ENCODE peak calls at places on chromosomes 6 and 20, in eight cellular contexts. W, B, P, A, S, G, Z and D are unnamed samples.

GRCh38 chr20:60851826-60852704 is 400.0 kb upstream of the CDH4 start:
- DNase-seq in B (no peak), G (peak), W (peak), S (no peak), P (no peak), A (no peak), Z (peak), D (no peak)

GRCh38 chr6:157323924-157324276 is 581 bp upstream of the TMEM242 start:
- DNase-seq in A (peak), Z (peak), W (peak), B (peak), S (no peak), P (peak), G (peak), D (peak)

GRCh38 chr6:38114976-38115632 is 295.6 kb downstream of the ZFAND3 start:
- DNase-seq in Z (no peak), P (no peak), G (no peak), S (no peak), B (no peak), A (no peak), W (no peak), D (no peak)

GRCh38 chr6:121816361-121816760 is 380.9 kb downstream of the GJA1 start:
- DNase-seq in B (no peak), G (no peak), A (no peak), W (no peak), S (no peak), Z (no peak), P (no peak), D (no peak)

GRCh38 chr20:17761612-17762011 is 61.8 kb downstream of the BANF2 start:
- DNase-seq in B (no peak), G (peak), A (no peak), S (no peak), W (peak), P (no peak), Z (peak), D (no peak)

GRCh38 chr6:30763618-30764489 is 19.5 kb upstream of the IER3 start:
- DNase-seq in S (no peak), Z (peak), P (no peak), W (peak), A (no peak), G (peak), B (peak), D (no peak)

GRCh38 chr6:347951-348859 is 43.3 kb upstream of the IRF4 start:
- DNase-seq in Z (no peak), G (no peak), A (no peak), W (no peak), B (no peak), S (no peak), P (no peak), D (no peak)

GRCh38 chr6:25519856-25520255 is 132.2 kb upstream of the SCGN start:
- DNase-seq in A (no peak), P (no peak), B (peak), S (no peak), Z (no peak), W (no peak), G (no peak), D (no peak)

GRCh38 chr6:159151266-159151855 is 17.8 kb upstream of the FNDC1 start:
- DNase-seq in G (peak), A (no peak), S (no peak), P (peak), Z (no peak), W (peak), B (peak), D (peak)

GRCh38 chr6:16635291-16635809 is 125.9 kb downstream of the ATXN1 start:
- DNase-seq in Z (no peak), S (no peak), G (no peak), A (no peak), W (no peak), P (no peak), B (no peak), D (no peak)

GRCh38 chr20:47960769-47961525 is 175.7 kb upstream of the SULF2 start:
- DNase-seq in B (no peak), P (no peak), G (no peak), S (no peak), Z (no peak), A (peak), W (no peak), D (no peak)

GRCh38 chr20:61611401-61611800 is 359.3 kb downstream of the CDH4 start:
- DNase-seq in A (no peak), Z (no peak), S (no peak), B (no peak), G (no peak), P (no peak), W (no peak), D (no peak)

GRCh38 chr6:121694389-121695185 is 259.1 kb downstream of the GJA1 start:
- DNase-seq in P (no peak), A (no peak), G (peak), W (no peak), Z (no peak), S (no peak), B (no peak), D (no peak)

GRCh38 chr6:43013020-43013842 is 515 bp downstream of the MEA1 start:
- DNase-seq in S (no peak), A (no peak), B (peak), Z (no peak), W (no peak), G (no peak), P (no peak), D (no peak)

GRCh38 chr6:118372413-118372812 is 175.7 kb upstream of the PLN start:
- DNase-seq in B (peak), W (no peak), A (peak), P (no peak), G (peak), S (no peak), Z (no peak), D (no peak)

GRCh38 chr6:125899726-125900182 is 56.8 kb upstream of the HINT3 start:
- DNase-seq in Z (peak), G (no peak), B (no peak), W (no peak), A (no peak), P (no peak), S (no peak), D (no peak)

GRCh38 chr20:2978519-2978918 is 64.9 kb upstream of the GNRH2 start:
- DNase-seq in W (no peak), B (no peak), A (no peak), S (no peak), G (no peak), Z (no peak), P (no peak), D (no peak)

GRCh38 chr6:33995046-33995872 is 150.6 kb downstream of the GRM4 start:
- DNase-seq in B (no peak), S (no peak), P (no peak), W (peak), G (no peak), Z (peak), A (no peak), D (no peak)

GRCh38 chr20:22312744-22313346 is 271.5 kb downstream of the FOXA2 start:
- DNase-seq in A (no peak), G (peak), S (no peak), Z (peak), P (no peak), W (peak), B (peak), D (no peak)

GRCh38 chr6:43005844-43006243 is 7.9 kb downstream of the MEA1 start:
- DNase-seq in P (no peak), S (no peak), G (no peak), Z (no peak), B (no peak), A (no peak), W (no peak), D (no peak)

GRCh38 chr6:29995346-29995777 is 53.0 kb downstream of the HLA-A start:
- DNase-seq in B (no peak), Z (no peak), S (no peak), A (no peak), G (no peak), W (no peak), P (no peak), D (no peak)

GRCh38 chr20:13953227-13953626 is 37.2 kb downstream of the SEL1L2 start:
- DNase-seq in G (peak), W (peak), S (no peak), B (no peak), Z (peak), A (no peak), P (no peak), D (no peak)

GRCh38 chr20:41213150-41213820 is 75.9 kb downstream of the PLCG1 start:
- DNase-seq in B (no peak), A (no peak), P (no peak), W (no peak), S (no peak), Z (no peak), G (no peak), D (no peak)